ENCODE peak calls at places on chromosomes 7 and 10, in eight cellular contexts. M, D, N, U, Z, L, V and H are unnamed samples.

GRCh38 chr10:43585046-43585445 is 10.6 kb upstream of the ZNF239 start:
- DNase-seq in M (no peak), D (no peak), N (no peak), U (no peak), Z (no peak), L (no peak), V (no peak), H (no peak)

GRCh38 chr7:99624487-99624886 is 7.7 kb downstream of the ZSCAN25 start:
- DNase-seq in M (no peak), D (no peak), N (no peak), U (no peak), Z (no peak), L (no peak), V (no peak), H (no peak)

GRCh38 chr10:103554488-103555320 is 61.2 kb downstream of the NEURL1 start:
- DNase-seq in M (peak; percentile 43), D (no peak), N (no peak), U (peak; percentile 31), Z (peak; percentile 43), L (peak; percentile 83), V (peak; percentile 86), H (peak; percentile 46)

GRCh38 chr10:71623098-71623985 is 96.2 kb downstream of the C10orf105 start:
- DNase-seq in M (peak; percentile 28), D (no peak), N (no peak), U (peak; percentile 26), Z (no peak), L (no peak), V (no peak), H (no peak)

GRCh38 chr7:12305502-12305901 is 94.4 kb downstream of the TMEM106B start:
- DNase-seq in M (no peak), D (no peak), N (no peak), U (no peak), Z (no peak), L (no peak), V (no peak), H (no peak)

GRCh38 chr10:4301296-4301695 is 516.3 kb upstream of the KLF6 start:
- DNase-seq in M (no peak), D (no peak), N (no peak), U (no peak), Z (no peak), L (no peak), V (no peak), H (no peak)

GRCh38 chr7:20954711-20955641 is 168.3 kb upstream of the SP8 start:
- DNase-seq in M (no peak), D (no peak), N (no peak), U (no peak), Z (no peak), L (no peak), V (no peak), H (peak; percentile 8)

GRCh38 chr10:43557214-43557613 is 17.2 kb downstream of the ZNF239 start:
- DNase-seq in M (no peak), D (no peak), N (no peak), U (no peak), Z (no peak), L (no peak), V (no peak), H (no peak)

GRCh38 chr10:79019961-79020491 is 48.7 kb upstream of the ZMIZ1 start:
- DNase-seq in M (no peak), D (peak; percentile 35), N (no peak), U (no peak), Z (no peak), L (peak; percentile 87), V (peak; percentile 62), H (peak; percentile 52)

GRCh38 chr7:136566491-136566890 is 302.0 kb upstream of the CHRM2 start:
- DNase-seq in M (no peak), D (no peak), N (no peak), U (no peak), Z (no peak), L (no peak), V (peak; percentile 48), H (no peak)

GRCh38 chr10:71952745-71953144 is 11.4 kb upstream of the CHST3 start:
- DNase-seq in M (no peak), D (no peak), N (no peak), U (no peak), Z (no peak), L (no peak), V (no peak), H (no peak)

GRCh38 chr10:30788307-30788706 is 158.8 kb upstream of the LYZL2 start:
- DNase-seq in M (no peak), D (no peak), N (no peak), U (no peak), Z (no peak), L (peak; percentile 48), V (no peak), H (peak; percentile 26)

GRCh38 chr10:26407406-26407969 is 30.7 kb upstream of the APBB1IP start:
- DNase-seq in M (no peak), D (no peak), N (no peak), U (peak; percentile 39), Z (no peak), L (no peak), V (no peak), H (peak; percentile 23)

GRCh38 chr10:116615199-116615776 is 5.5 kb upstream of the PNLIPRP2 start:
- DNase-seq in M (no peak), D (no peak), N (no peak), U (no peak), Z (no peak), L (no peak), V (no peak), H (no peak)

GRCh38 chr10:33653584-33654367 is 319.3 kb upstream of the NRP1 start:
- DNase-seq in M (no peak), D (no peak), N (no peak), U (peak; percentile 21), Z (no peak), L (no peak), V (no peak), H (peak; percentile 41)

DNA sequence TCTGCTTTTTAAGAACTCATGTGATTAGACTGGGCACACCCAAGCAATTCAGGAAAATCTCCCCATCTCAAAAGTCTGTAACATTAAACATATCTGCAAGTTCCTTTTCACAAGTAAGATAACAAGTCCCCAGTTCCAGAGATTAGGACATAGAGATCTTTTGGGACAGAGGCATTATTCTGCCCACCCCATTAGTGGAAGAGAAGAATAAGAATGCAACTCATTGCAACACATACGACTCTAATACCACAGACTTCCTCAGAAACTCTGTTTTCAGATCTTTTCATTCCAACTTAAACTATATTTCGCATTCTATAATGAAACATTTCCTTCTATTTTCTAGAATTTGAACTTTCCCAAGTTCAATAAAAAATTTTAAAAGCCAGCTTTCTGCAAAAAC is 137.7 kb downstream of the SEMA3C start:
- DNase-seq in M (no peak), D (no peak), N (no peak), U (no peak), Z (no peak), L (no peak), V (no peak), H (no peak)
- TF ChIP-seq CTCF in M (no peak), D (no peak), N (no peak), U (no peak), Z (no peak), L (no peak), V (no peak), H (no peak)

DNA sequence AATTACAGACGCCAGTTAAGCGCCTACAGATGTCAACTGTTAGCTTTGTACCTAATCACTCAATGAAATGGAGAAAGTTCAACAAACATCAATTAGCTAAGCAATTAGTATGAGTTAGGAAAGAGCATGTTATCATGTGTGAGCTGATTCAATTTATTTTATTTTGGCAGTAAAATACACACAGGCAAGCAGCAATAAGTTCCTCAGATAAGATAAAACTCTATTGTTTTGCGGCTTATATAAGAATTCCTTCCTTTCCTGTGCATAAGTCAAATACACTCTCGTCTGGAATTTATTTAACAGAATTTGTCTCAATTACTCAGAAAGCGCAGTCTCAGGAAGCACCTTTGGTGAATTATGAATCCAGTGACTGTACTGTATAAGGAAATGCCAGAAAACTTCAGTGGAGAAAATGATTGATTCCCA is 427.0 kb upstream of the GALNT17 start:
- DNase-seq in M (no peak), D (no peak), N (no peak), U (no peak), Z (no peak), L (no peak), V (no peak), H (no peak)
- TF ChIP-seq CTCF in M (no peak), D (no peak), N (no peak), U (no peak), Z (no peak), L (no peak), V (no peak), H (no peak)

GRCh38 chr10:7529638-7530037 is 118.8 kb upstream of the SFMBT2 start:
- DNase-seq in M (no peak), D (no peak), N (no peak), U (no peak), Z (no peak), L (peak; percentile 75), V (peak; percentile 39), H (peak; percentile 56)
- TF ChIP-seq CTCF in M (peak; percentile 20), D (peak; percentile 28), N (no peak), U (peak; percentile 2), Z (peak; percentile 17), L (no peak), V (peak; percentile 45), H (peak; percentile 59)

DNA sequence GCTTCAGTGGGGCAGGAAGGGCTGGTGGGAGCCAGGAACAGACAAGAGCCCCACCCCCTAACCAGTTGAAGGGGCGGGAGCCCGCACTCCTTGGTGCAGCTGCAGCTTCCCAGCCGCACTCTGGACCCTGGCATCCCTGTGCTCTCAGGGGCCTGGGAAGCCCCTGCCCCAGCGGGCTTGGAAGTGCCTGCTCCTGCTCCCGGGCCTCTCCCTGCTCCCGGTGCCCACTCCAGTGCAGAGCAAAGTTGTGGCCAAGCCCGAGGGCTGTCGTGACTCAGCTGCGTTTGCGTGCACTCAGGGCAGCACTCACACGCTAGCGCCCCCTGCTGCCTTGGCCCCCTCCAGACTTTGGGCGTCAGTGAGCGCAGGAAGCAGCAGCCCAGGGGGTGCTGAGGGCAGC is 883.8 kb downstream of the LRMDA start:
- DNase-seq in M (no peak), D (no peak), N (no peak), U (no peak), Z (no peak), L (no peak), V (peak; percentile 8), H (no peak)
- TF ChIP-seq CTCF in M (no peak), D (no peak), N (peak; percentile 8), U (no peak), Z (no peak), L (no peak), V (no peak), H (no peak)

GRCh38 chr7:151472644-151473380 is 32.9 kb upstream of the CRYGN start:
- DNase-seq in M (no peak), D (no peak), N (peak; percentile 87), U (peak; percentile 74), Z (no peak), L (no peak), V (no peak), H (no peak)
- TF ChIP-seq CTCF in M (no peak), D (no peak), N (no peak), U (no peak), Z (no peak), L (no peak), V (no peak), H (no peak)

DNA sequence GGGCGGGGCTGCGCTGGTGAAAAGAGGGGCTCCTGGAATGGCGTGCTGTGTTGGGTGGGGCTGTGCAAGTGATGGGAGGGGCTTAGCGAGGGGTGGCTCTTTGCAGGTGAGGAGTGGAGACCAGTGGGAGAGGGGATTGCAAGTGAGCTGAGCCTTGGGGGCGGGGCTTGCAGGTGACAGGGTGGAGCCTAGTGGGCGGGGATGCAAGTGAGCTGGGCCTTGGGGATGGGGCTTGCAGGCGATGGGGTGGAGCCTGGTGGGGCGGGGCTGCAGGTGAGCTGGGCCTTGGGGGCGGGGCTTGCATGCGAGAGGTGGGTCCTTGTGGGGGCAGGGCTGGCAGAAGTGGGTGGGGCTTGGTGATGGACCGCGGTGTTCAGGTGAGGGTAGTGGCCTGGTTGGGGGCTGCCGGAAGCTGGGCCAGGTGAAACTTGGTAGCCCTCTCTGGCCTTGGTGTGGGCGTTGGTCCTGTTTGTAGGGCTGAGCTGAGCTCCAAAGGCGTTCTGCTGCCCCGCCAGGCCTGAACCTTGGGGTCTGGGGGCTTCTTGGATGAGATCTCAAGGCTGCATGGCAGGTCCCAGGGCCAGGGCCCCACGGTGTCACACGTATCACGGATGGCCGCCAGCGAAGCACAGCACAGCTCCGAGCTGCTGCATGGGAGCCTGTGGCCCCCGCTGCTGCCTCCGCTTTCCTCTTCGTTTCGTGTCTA is 744 bp upstream of the PITRM1 start:
- DNase-seq in M (no peak), D (no peak), N (peak; percentile 91), U (no peak), Z (no peak), L (no peak), V (no peak), H (no peak)
- TF ChIP-seq CTCF in M (no peak), D (no peak), N (no peak), U (no peak), Z (no peak), L (no peak), V (no peak), H (no peak)